ENCODE peak calls at places on chromosomes 4 and X, in seven cellular contexts. F is sigmoid colon, T is stomach, E is neural progenitor cell, A is A549, L is H9, D is lower lobe of right lung. I is an unnamed sample. For H3K4me1, the result is how much of the 10 kb centered on the place peaks cover.

GRCh38 chr4:165375465-165375864 is 3.3 kb upstream of the CPE start:
- DNase-seq in F (no peak), T (no peak), E (no peak), A (no peak), L (no peak), D (no peak), I (no peak)

GRCh38 chr4:112053825-112054224 is 91.4 kb upstream of the FAM241A start:
- DNase-seq in F (no peak), T (no peak), E (no peak), A (no peak), L (no peak), D (no peak), I (no peak)

GRCh38 chrX:42680651-42681050 is 97.3 kb downstream of the PPP1R2C start:
- DNase-seq in F (no peak), T (no peak), E (peak), A (no peak), L (peak), D (no peak), I (no peak)

GRCh38 chrX:141936080-141936479 is 32.4 kb downstream of the MAGEC1 start:
- DNase-seq in F (no peak), T (no peak), E (peak), A (peak), L (no peak), D (no peak), I (no peak)

GRCh38 chr4:83282049-83282535 is 2.5 kb downstream of the COQ2 start:
- DNase-seq in F (no peak), T (peak), E (peak), A (peak), L (no peak), D (no peak), I (peak)

GRCh38 chr4:116358633-116359222 is 726.6 kb downstream of the TRAM1L1 start:
- DNase-seq in F (no peak), T (peak), E (peak), A (peak), L (peak), D (peak), I (peak)

GRCh38 chr4:85968945-85969830 is 390.7 kb downstream of the MAPK10 start:
- DNase-seq in F (no peak), T (no peak), E (peak), A (peak), L (no peak), D (no peak), I (no peak)

GRCh38 chrX:12825801-12826200 is 34.6 kb downstream of the PRPS2 start:
- DNase-seq in F (no peak), T (no peak), E (no peak), A (no peak), L (no peak), D (no peak), I (peak)

GRCh38 chr4:172377486-172378140 is 564.4 kb downstream of the GALNTL6 start:
- DNase-seq in F (no peak), T (no peak), E (no peak), A (no peak), L (no peak), D (no peak), I (no peak)

GRCh38 chr4:128635939-128636551 is 173.5 kb upstream of the JADE1 start:
- DNase-seq in F (no peak), T (no peak), E (peak), A (no peak), L (no peak), D (no peak), I (no peak)

GRCh38 chr4:170134821-170135220 is 45.1 kb upstream of the AADAT start:
- DNase-seq in F (no peak), T (no peak), E (no peak), A (no peak), L (no peak), D (no peak), I (no peak)

GRCh38 chr4:122874194-122874593 is 47.6 kb downstream of the FGF2 start:
- DNase-seq in F (no peak), T (no peak), E (no peak), A (peak), L (no peak), D (no peak), I (peak)

GRCh38 chr4:138734746-138735145 is 280.8 kb upstream of the NOCT start:
- DNase-seq in F (no peak), T (no peak), E (no peak), A (no peak), L (no peak), D (no peak), I (no peak)

GRCh38 chr4:107913283-107913899 is 18.0 kb upstream of the CYP2U1 start:
- DNase-seq in F (no peak), T (no peak), E (peak), A (peak), L (no peak), D (no peak), I (peak)

GRCh38 chrX:43328358-43328946 is 327.6 kb upstream of the MAOA start:
- DNase-seq in F (no peak), T (no peak), E (no peak), A (no peak), L (no peak), D (no peak), I (no peak)

GRCh38 chrX:7711167-7711566 is 131.8 kb upstream of the VCX start:
- DNase-seq in F (no peak), T (no peak), E (no peak), A (no peak), L (no peak), D (no peak), I (no peak)

DNA sequence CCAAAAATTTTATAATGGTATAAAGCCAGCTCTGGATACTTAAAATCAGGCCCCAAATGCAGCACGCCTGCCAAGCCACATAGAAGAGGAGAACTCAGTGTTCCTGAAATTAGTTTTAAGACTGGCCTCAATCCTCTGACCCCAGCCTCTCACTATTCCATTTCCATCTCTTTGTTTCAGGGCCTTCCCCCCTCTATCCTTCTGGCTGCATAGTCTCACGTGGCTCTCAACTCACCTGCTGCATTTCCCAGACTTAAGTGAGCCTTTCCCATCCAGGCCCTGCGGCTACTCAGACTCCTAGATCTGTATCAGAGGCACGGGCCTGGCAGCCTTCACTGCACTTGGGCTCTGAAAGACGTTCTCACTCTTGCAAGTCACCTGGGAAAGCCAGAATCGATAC is 5.2 kb upstream of the CBR4 start:
- DNase-seq in F (no peak), T (peak), E (no peak), A (no peak), L (peak), D (no peak), I (no peak)
- H3K4me1 ChIP-seq in F (under half), T (under half), E (under half), A (under half), L (under half), D (under half), I (under half)

DNA sequence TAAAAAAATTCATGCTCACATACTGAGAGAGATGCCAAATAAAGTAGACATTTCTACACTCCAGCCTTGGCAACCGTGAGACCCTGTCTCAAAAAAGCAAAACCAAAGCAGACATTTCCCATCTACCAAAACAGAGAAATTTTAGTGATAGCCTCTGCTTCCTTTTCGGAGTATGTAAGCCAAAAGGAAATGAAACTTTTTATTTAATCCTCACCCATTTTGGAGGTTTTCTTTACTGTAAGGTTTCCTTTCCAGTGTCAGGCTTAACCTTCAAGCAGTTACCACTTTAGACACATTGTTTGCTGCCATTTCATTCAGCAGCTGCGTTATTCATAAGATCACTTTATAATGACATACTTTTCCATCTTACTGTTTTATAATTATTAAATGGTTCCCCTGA is 15.9 kb downstream of the ADD1 start:
- DNase-seq in F (no peak), T (no peak), E (no peak), A (no peak), L (no peak), D (no peak), I (no peak)
- H3K4me1 ChIP-seq in F (half or more), T (half or more), E (under half), A (under half), L (under half), D (half or more), I (under half)

GRCh38 chr4:25860586-25861421 is 2.0 kb downstream of the SEL1L3 start:
- DNase-seq in F (no peak), T (peak), E (no peak), A (peak), L (no peak), D (peak), I (peak)

GRCh38 chr4:25859429-25860148 is 3.2 kb downstream of the SEL1L3 start:
- DNase-seq in F (no peak), T (no peak), E (no peak), A (no peak), L (no peak), D (no peak), I (no peak)

GRCh38 chr4:25856756-25857155 is 6.0 kb downstream of the SEL1L3 start:
- DNase-seq in F (no peak), T (no peak), E (no peak), A (no peak), L (no peak), D (no peak), I (no peak)

GRCh38 chr4:25857403-25857802 is 5.4 kb downstream of the SEL1L3 start:
- DNase-seq in F (no peak), T (no peak), E (no peak), A (peak), L (no peak), D (no peak), I (no peak)

DNA sequence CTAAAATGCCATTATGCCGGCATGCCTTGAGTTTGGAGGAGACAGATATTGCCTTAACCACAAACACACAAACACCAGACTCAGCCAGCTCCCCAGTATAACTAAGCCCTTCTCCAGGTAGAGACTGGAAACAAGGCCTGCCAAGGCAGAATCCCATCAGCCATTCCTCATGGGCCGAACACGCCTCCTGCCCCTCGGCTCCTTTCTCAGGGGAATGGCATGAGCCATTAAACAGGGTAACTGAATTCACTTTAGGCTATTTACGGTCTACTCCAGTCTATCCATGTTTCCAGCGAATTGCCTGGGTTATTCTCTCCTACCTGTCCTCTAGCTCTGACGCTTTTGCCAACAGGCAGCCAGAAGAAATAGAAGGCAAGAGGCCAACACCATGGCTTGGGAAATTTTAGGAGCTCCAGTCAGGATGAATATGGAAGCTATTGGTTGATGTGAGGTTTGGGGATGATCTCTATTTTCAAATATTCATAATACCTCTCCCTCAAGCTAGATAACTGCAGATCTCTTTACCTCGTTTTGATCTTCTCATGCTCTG is 4.9 kb downstream of the SEL1L3 start:
- DNase-seq in F (no peak), T (no peak), E (no peak), A (no peak), L (no peak), D (no peak), I (no peak)
- H3K4me1 ChIP-seq in F (under half), T (half or more), E (under half), A (under half), L (under half), D (half or more), I (under half)

DNA sequence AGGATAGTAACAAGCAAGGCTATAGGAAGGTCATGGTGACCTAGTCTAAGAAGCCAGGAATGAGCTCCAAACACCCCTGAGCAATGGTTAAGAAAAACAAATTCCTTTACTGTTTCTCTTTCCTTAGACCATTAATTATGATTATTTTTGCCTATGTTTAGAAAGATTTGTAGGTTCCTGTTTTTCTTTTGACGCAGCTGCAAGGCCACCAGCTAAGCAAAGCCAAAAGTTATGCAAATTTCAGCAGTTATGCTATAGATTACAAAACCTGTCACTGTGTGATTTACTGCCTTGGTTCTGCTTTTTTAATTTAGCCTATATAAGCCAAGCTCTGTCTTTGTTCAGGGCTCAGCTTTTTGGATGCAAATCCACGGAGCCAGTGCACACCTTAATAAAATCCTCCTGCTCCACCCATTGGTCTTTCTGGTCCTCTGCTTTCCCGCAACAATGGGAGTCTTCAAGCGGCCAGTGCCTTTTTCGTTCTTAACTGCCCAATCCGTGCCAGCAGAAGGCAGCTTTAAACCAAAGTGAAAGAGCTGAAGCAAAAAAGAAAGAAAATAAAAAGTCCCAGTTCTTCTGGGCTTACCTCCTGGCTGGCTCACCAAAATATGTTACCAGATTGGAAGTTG is 1.4 kb upstream of the CEP135 start:
- DNase-seq in F (no peak), T (no peak), E (no peak), A (no peak), L (no peak), D (no peak), I (no peak)
- H3K4me1 ChIP-seq in F (under half), T (under half), E (under half), A (under half), L (under half), D (under half), I (under half)

GRCh38 chr4:13612569-13612968 is 15.0 kb downstream of the BOD1L1 start:
- DNase-seq in F (no peak), T (no peak), E (peak), A (no peak), L (no peak), D (no peak), I (no peak)

GRCh38 chr4:13617801-13618200 is 9.7 kb downstream of the BOD1L1 start:
- DNase-seq in F (no peak), T (no peak), E (no peak), A (no peak), L (no peak), D (no peak), I (no peak)

GRCh38 chr4:13616597-13616996 is 10.9 kb downstream of the BOD1L1 start:
- DNase-seq in F (no peak), T (no peak), E (no peak), A (no peak), L (no peak), D (no peak), I (no peak)

GRCh38 chr4:13615162-13615561 is 12.4 kb downstream of the BOD1L1 start:
- DNase-seq in F (no peak), T (no peak), E (no peak), A (no peak), L (no peak), D (no peak), I (no peak)

DNA sequence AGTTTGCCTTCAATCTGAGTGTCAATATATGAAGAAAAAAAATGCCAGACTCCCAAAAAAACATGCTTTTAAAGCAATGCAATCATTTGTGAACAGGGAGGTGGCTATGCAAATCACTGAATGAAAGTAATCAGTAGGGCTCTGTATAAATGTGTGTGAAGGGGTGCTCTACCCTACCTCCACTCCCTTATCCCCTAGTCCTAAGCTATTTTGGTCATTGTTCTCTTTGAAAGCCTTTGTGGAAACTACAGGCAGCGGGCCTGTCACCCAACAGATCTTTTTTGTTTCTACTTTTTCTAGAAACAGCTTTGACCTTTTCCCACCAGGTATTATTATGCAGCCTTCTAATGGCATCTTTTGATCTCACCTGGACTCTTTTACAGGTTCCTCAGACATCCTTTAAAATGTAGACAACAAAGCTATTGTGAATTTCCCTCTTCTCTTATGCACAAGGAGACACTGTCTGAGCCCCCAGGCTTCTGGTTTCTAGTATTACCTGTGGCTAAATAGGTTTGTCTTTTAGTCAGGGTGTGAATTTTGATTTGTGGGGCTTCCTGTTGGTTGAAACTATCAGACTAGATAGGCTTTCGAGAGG is 9.2 kb downstream of the BOD1L1 start:
- DNase-seq in F (no peak), T (no peak), E (no peak), A (no peak), L (no peak), D (no peak), I (no peak)
- H3K4me1 ChIP-seq in F (under half), T (under half), E (under half), A (under half), L (under half), D (under half), I (under half)

GRCh38 chrX:24377195-24377594 is 16.8 kb downstream of the SUPT20HL1 start:
- DNase-seq in F (no peak), T (no peak), E (no peak), A (no peak), L (no peak), D (no peak), I (no peak)

GRCh38 chrX:24376403-24376802 is 16.0 kb downstream of the SUPT20HL1 start:
- DNase-seq in F (no peak), T (no peak), E (no peak), A (no peak), L (no peak), D (no peak), I (no peak)

GRCh38 chrX:24377911-24378468 is 17.6 kb downstream of the SUPT20HL1 start:
- DNase-seq in F (no peak), T (no peak), E (no peak), A (no peak), L (peak), D (no peak), I (no peak)

GRCh38 chrX:24378706-24379105 is 18.3 kb downstream of the SUPT20HL1 start:
- DNase-seq in F (no peak), T (no peak), E (no peak), A (no peak), L (no peak), D (no peak), I (no peak)

DNA sequence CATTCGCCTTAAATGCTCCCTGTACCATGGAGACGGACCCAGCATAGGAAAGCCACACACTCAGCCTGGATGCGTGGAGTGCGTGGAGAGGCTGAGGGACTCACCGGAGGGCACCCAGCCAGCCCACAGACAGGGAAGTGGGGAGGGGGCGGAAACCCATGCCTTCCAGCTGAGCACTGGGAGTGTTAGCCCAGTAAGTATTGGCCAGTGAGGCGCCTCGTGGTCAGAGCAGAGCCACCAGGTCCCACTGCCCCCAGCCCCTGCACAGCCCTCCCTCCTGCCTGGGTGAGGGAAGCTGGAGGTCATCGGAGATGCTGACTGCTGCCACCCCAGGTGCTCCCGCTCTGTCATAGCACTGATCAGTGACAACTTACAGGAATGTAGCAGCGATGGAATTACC is 15.3 kb downstream of the SUPT20HL1 start:
- DNase-seq in F (no peak), T (no peak), E (peak), A (no peak), L (no peak), D (no peak), I (no peak)
- H3K4me1 ChIP-seq in F (under half), T (under half), E (under half), A (under half), L (under half), D (under half), I (under half)

I was measured in PC-9.